ENCODE peak calls at places on chromosome 15, in five cellular contexts. Q is CD4-positive, CD25-positive, alpha-beta regulatory T cell; W is small intestine; E is right cardiac atrium; O is Panc1. K is an unnamed sample.

GRCh38 chr15:93088200-93088980 is 621 bp downstream of the RGMA start:
- DNase-seq in E (peak; percentile 81), W (no peak), O (no peak), Q (peak; percentile 6), K (peak; percentile 3)

GRCh38 chr15:77482570-77482969 is 61.9 kb downstream of the HMG20A start:
- DNase-seq in W (no peak), Q (no peak), E (no peak), O (peak; percentile 17), K (no peak)

GRCh38 chr15:90930861-90931629 is 1.3 kb downstream of the HDDC3 start:
- DNase-seq in Q (no peak), W (no peak), E (no peak), O (no peak), K (no peak)

GRCh38 chr15:34799149-34799824 is 3.9 kb upstream of the ACTC1 start:
- DNase-seq in W (no peak), O (no peak), Q (no peak), E (peak; percentile 89), K (no peak)

GRCh38 chr15:66508293-66508883 is 3.3 kb downstream of the ZWILCH start:
- DNase-seq in O (no peak), W (no peak), E (no peak), Q (no peak), K (no peak)

GRCh38 chr15:22239806-22240180 is 159.5 kb downstream of the OR4M2 start:
- DNase-seq in Q (no peak), E (no peak), O (no peak), W (no peak), K (no peak)

GRCh38 chr15:76866008-76866407 is 39.1 kb downstream of the SCAPER start:
- DNase-seq in Q (no peak), O (no peak), E (peak; percentile 74), W (no peak), K (no peak)

GRCh38 chr15:65919353-65919752 is 50.1 kb downstream of the RAB11A start:
- DNase-seq in E (no peak), Q (no peak), O (no peak), W (no peak), K (no peak)

GRCh38 chr15:43514241-43515057 is 3.0 kb upstream of the MAP1A start:
- DNase-seq in E (peak; percentile 89), W (no peak), O (no peak), Q (peak; percentile 32), K (no peak)

GRCh38 chr15:31752363-31752762 is 278.0 kb upstream of the CHRNA7 start:
- DNase-seq in E (no peak), O (no peak), W (no peak), Q (no peak), K (no peak)

GRCh38 chr15:66481107-66481856 is 16.3 kb downstream of the SNAPC5 start:
- DNase-seq in O (no peak), W (no peak), E (no peak), Q (no peak), K (no peak)

GRCh38 chr15:64180235-64180824 is 17.5 kb upstream of the PPIB start:
- DNase-seq in W (no peak), Q (no peak), E (no peak), O (no peak), K (no peak)

GRCh38 chr15:57290826-57291225 is 85.5 kb upstream of the CGNL1 start:
- DNase-seq in W (no peak), E (no peak), Q (no peak), O (no peak), K (no peak)

GRCh38 chr15:66761723-66762595 is 59.9 kb downstream of the SMAD6 start:
- DNase-seq in E (peak; percentile 53), W (no peak), Q (no peak), O (no peak), K (no peak)

GRCh38 chr15:101027273-101027901 is 108.2 kb downstream of the LRRK1 start:
- DNase-seq in Q (no peak), E (no peak), O (no peak), W (no peak), K (no peak)

GRCh38 chr15:97995881-97996603 is 35.5 kb downstream of the ARRDC4 start:
- DNase-seq in E (no peak), W (peak; percentile 46), O (no peak), Q (no peak), K (no peak)

GRCh38 chr15:67009576-67010569 is 55.5 kb upstream of the SMAD3 start:
- DNase-seq in E (no peak), W (peak; percentile 28), O (no peak), Q (no peak), K (no peak)

GRCh38 chr15:77853910-77854309 is 221.2 kb upstream of the LINGO1 start:
- DNase-seq in E (no peak), Q (no peak), W (no peak), O (no peak), K (no peak)

DNA sequence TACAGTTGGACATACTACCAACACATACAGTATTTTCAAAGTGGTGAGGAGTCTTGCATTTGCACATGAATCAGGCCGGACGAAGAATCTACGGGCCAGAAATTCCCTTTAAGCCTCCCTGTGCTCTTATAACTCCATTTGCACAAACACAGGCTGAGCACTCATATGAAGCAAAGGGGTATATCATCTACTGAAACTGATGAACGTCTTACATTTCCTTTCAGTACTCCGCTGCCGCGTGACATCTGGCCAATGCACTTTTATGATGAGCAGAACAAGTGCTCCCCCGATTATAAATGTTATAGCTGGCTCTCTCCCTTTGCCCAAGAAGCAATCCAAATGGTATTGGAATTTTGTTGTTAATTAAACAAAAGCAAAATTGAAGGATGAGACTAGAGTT is 110.3 kb upstream of the ICE2 start:
- DNase-seq in Q (peak; percentile 59), O (no peak), E (no peak), W (peak; percentile 32), K (peak; percentile 41)
- H3K4me3 ChIP-seq in Q (peak overlapping the region; percentile 99), O (no peak overlapping the region), E (no peak overlapping the region), W (peak overlapping the region; percentile 10), K (peak overlapping the region; percentile 75)

GRCh38 chr15:39748276-39748675 is 34.4 kb downstream of the FSIP1 start:
- DNase-seq in W (no peak), E (no peak), O (no peak), Q (no peak), K (no peak)
- H3K27ac ChIP-seq in W (no peak overlapping the region), E (no peak overlapping the region), O (no peak overlapping the region), Q (no peak overlapping the region), K (no peak overlapping the region)

GRCh38 chr15:74799255-74799842 is 13.3 kb upstream of the LMAN1L start:
- DNase-seq in W (peak; percentile 41), Q (no peak), E (no peak), O (no peak), K (no peak)
- H3K4me1 ChIP-seq in W (peaks cover 2% of the 10 kb centered on the region), Q (peaks cover 63% of the 10 kb centered on the region), E (no peaks in the 10 kb centered on the region), O (peaks cover 7% of the 10 kb centered on the region), K (peaks cover 58% of the 10 kb centered on the region)

GRCh38 chr15:84599906-84600305 is 903 bp upstream of the ZSCAN2 start:
- DNase-seq in Q (no peak), O (no peak), E (no peak), W (no peak), K (no peak)

GRCh38 chr15:84598993-84599392 is 1.8 kb upstream of the ZSCAN2 start:
- DNase-seq in O (no peak), Q (peak; percentile 9), E (no peak), W (peak; percentile 37), K (no peak)

GRCh38 chr15:84600331-84600686 is 500 bp upstream of the ZSCAN2 start:
- DNase-seq in Q (no peak), W (peak; percentile 91), O (peak; percentile 76), E (peak; percentile 95), K (no peak)

GRCh38 chr15:84595660-84596059 is 5.1 kb upstream of the ZSCAN2 start:
- DNase-seq in O (no peak), Q (no peak), E (peak; percentile 61), W (no peak), K (no peak)

DNA sequence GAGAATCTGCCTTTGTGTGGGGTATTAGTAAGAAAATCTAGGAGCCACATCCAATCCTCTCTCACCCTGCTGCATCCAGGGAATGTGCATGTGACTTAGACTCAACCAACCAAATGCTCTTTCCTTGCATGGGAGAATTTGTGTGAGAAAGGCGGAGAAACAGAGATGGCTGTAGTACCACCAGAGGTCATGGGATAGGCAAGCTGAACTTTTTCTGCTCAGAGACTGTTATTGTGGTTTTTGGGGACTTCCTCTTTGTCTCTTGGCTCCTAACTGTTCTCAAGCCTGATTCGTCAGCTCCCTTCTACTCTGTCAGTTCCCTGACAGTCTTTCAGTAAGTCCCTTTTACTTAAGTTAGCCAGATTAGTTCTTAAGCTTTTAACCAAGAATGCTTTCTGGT is 2.6 kb upstream of the ZSCAN2 start:
- DNase-seq in O (no peak), W (peak; percentile 56), E (no peak), Q (peak; percentile 74), K (peak; percentile 68)
- H3K4me3 ChIP-seq in O (no peak overlapping the region), W (no peak overlapping the region), E (no peak overlapping the region), Q (peak overlapping the region; percentile 66), K (peak overlapping the region; percentile 24)

DNA sequence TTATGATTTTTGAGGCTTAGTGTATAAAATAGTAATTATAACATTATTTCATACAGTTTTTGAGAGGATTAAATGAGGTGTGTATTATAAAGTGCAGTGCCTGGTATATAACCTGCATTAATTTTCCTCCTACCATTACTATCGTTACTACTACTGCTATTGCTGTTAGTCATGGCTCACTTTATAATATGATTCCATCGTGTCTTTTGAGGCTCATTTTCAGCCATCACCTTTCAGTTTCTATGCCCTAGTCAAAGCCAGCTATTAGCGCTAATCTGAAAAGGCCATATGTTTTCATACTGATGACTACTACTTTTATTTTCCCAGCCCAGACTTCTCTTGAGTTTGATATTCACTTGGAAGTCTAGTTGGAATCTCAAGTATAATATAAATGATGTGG is 5.5 kb downstream of the MEF2A start:
- DNase-seq in O (no peak), Q (no peak), W (no peak), E (no peak), K (no peak)
- H3K27ac ChIP-seq in O (no peak overlapping the region), Q (no peak overlapping the region), W (no peak overlapping the region), E (no peak overlapping the region), K (no peak overlapping the region)

GRCh38 chr15:51829360-51830278 is at the start of gene TMOD3:
- DNase-seq in E (peak; percentile 98), W (peak; percentile 90), O (peak; percentile 74), Q (peak; percentile 87), K (peak; percentile 90)
- H3K4me1 ChIP-seq in E (peaks cover 7% of the 10 kb centered on the region), W (peaks cover 5% of the 10 kb centered on the region), O (peaks cover 14% of the 10 kb centered on the region), Q (peaks cover 42% of the 10 kb centered on the region), K (peaks cover 26% of the 10 kb centered on the region)